ENCODE peak calls at places on chromosomes 3 and 15, in seven cellular contexts. One of them, this sample, is unnamed.

GRCh38 chr15:57205999-57206398 is 170.3 kb upstream of the CGNL1 start:
- DNase-seq in activated B cell treated with CpG ODN at 0.5 μM for 24 hours: no peak
- DNase-seq in astrocyte of the spinal cord: no peak
- DNase-seq in mucosa of descending colon: peak
- DNase-seq in tibial artery: no peak
- DNase-seq in AG04449: no peak
- DNase-seq in left ventricle myocardium inferior: no peak
- DNase-seq in this sample: no peak

GRCh38 chr15:89016549-89017041 is 71.7 kb upstream of the ABHD2 start:
- DNase-seq in activated B cell treated with CpG ODN at 0.5 μM for 24 hours: no peak
- DNase-seq in astrocyte of the spinal cord: peak
- DNase-seq in mucosa of descending colon: no peak
- DNase-seq in tibial artery: no peak
- DNase-seq in AG04449: no peak
- DNase-seq in left ventricle myocardium inferior: no peak
- DNase-seq in this sample: no peak

GRCh38 chr15:40420793-40421192 is 15.2 kb downstream of the IVD start:
- DNase-seq in activated B cell treated with CpG ODN at 0.5 μM for 24 hours: no peak
- DNase-seq in astrocyte of the spinal cord: no peak
- DNase-seq in mucosa of descending colon: peak
- DNase-seq in tibial artery: no peak
- DNase-seq in AG04449: no peak
- DNase-seq in left ventricle myocardium inferior: no peak
- DNase-seq in this sample: no peak

GRCh38 chr3:61444794-61445193 is 116.6 kb upstream of the PTPRG start:
- DNase-seq in activated B cell treated with CpG ODN at 0.5 μM for 24 hours: no peak
- DNase-seq in astrocyte of the spinal cord: no peak
- DNase-seq in mucosa of descending colon: no peak
- DNase-seq in tibial artery: no peak
- DNase-seq in AG04449: no peak
- DNase-seq in left ventricle myocardium inferior: no peak
- DNase-seq in this sample: no peak

GRCh38 chr3:134029256-134029733 is 430 bp downstream of the SLCO2A1 start:
- DNase-seq in activated B cell treated with CpG ODN at 0.5 μM for 24 hours: no peak
- DNase-seq in astrocyte of the spinal cord: peak
- DNase-seq in mucosa of descending colon: no peak
- DNase-seq in tibial artery: no peak
- DNase-seq in AG04449: no peak
- DNase-seq in left ventricle myocardium inferior: no peak
- DNase-seq in this sample: no peak

GRCh38 chr15:76433798-76434400 is 97.3 kb downstream of the ISL2 start:
- DNase-seq in activated B cell treated with CpG ODN at 0.5 μM for 24 hours: no peak
- DNase-seq in astrocyte of the spinal cord: peak
- DNase-seq in mucosa of descending colon: no peak
- DNase-seq in tibial artery: no peak
- DNase-seq in AG04449: peak
- DNase-seq in left ventricle myocardium inferior: no peak
- DNase-seq in this sample: no peak

GRCh38 chr15:38201714-38202113 is 50.9 kb upstream of the SPRED1 start:
- DNase-seq in activated B cell treated with CpG ODN at 0.5 μM for 24 hours: no peak
- DNase-seq in astrocyte of the spinal cord: no peak
- DNase-seq in mucosa of descending colon: no peak
- DNase-seq in tibial artery: no peak
- DNase-seq in AG04449: no peak
- DNase-seq in left ventricle myocardium inferior: no peak
- DNase-seq in this sample: no peak

GRCh38 chr3:15207836-15208504 is 1.9 kb downstream of the CAPN7 start:
- DNase-seq in activated B cell treated with CpG ODN at 0.5 μM for 24 hours: no peak
- DNase-seq in astrocyte of the spinal cord: no peak
- DNase-seq in mucosa of descending colon: no peak
- DNase-seq in tibial artery: no peak
- DNase-seq in AG04449: no peak
- DNase-seq in left ventricle myocardium inferior: no peak
- DNase-seq in this sample: no peak

GRCh38 chr3:124768812-124769211 is 38.6 kb downstream of the UMPS start:
- DNase-seq in activated B cell treated with CpG ODN at 0.5 μM for 24 hours: no peak
- DNase-seq in astrocyte of the spinal cord: no peak
- DNase-seq in mucosa of descending colon: no peak
- DNase-seq in tibial artery: peak
- DNase-seq in AG04449: no peak
- DNase-seq in left ventricle myocardium inferior: no peak
- DNase-seq in this sample: no peak

GRCh38 chr15:59249816-59250215 is 43.2 kb downstream of the LDHAL6B start:
- DNase-seq in activated B cell treated with CpG ODN at 0.5 μM for 24 hours: no peak
- DNase-seq in astrocyte of the spinal cord: no peak
- DNase-seq in mucosa of descending colon: no peak
- DNase-seq in tibial artery: no peak
- DNase-seq in AG04449: no peak
- DNase-seq in left ventricle myocardium inferior: no peak
- DNase-seq in this sample: no peak

GRCh38 chr3:126015075-126015474 is 46.1 kb downstream of the ROPN1B start:
- DNase-seq in activated B cell treated with CpG ODN at 0.5 μM for 24 hours: no peak
- DNase-seq in astrocyte of the spinal cord: no peak
- DNase-seq in mucosa of descending colon: no peak
- DNase-seq in tibial artery: no peak
- DNase-seq in AG04449: no peak
- DNase-seq in left ventricle myocardium inferior: no peak
- DNase-seq in this sample: no peak

GRCh38 chr3:6326760-6327159 is 534.2 kb upstream of the GRM7 start:
- DNase-seq in activated B cell treated with CpG ODN at 0.5 μM for 24 hours: no peak
- DNase-seq in astrocyte of the spinal cord: no peak
- DNase-seq in mucosa of descending colon: no peak
- DNase-seq in tibial artery: no peak
- DNase-seq in AG04449: no peak
- DNase-seq in left ventricle myocardium inferior: no peak
- DNase-seq in this sample: no peak

GRCh38 chr3:154904328-154904727 is 175.8 kb upstream of the MME start:
- DNase-seq in activated B cell treated with CpG ODN at 0.5 μM for 24 hours: no peak
- DNase-seq in astrocyte of the spinal cord: peak
- DNase-seq in mucosa of descending colon: no peak
- DNase-seq in tibial artery: no peak
- DNase-seq in AG04449: no peak
- DNase-seq in left ventricle myocardium inferior: no peak
- DNase-seq in this sample: no peak

GRCh38 chr3:126961191-126961790 is 21.6 kb upstream of the PLXNA1 start:
- DNase-seq in activated B cell treated with CpG ODN at 0.5 μM for 24 hours: no peak
- DNase-seq in astrocyte of the spinal cord: peak
- DNase-seq in mucosa of descending colon: peak
- DNase-seq in tibial artery: peak
- DNase-seq in AG04449: no peak
- DNase-seq in left ventricle myocardium inferior: peak
- DNase-seq in this sample: no peak

DNA sequence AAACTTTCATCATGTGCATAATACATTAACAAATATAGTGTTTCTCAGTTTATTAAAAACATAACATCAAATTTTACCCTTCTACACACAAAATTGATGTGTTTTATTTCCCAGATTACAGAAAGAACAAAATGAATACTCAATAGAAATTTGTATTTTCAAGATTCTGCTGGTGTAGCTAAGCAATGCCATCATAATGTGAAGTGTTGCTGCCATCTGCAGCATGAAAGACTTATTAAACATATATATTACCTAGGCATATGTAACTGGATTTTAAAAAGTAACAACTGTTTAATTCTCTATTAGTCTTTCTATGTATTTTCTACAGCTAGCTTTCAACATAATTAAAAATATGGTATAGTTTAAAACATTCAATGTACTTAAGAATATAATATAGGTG is 27.5 kb downstream of the PLSCR5 start:
- DNase-seq in activated B cell treated with CpG ODN at 0.5 μM for 24 hours: no peak
- DNase-seq in astrocyte of the spinal cord: peak
- DNase-seq in mucosa of descending colon: no peak
- DNase-seq in tibial artery: peak
- DNase-seq in AG04449: no peak
- DNase-seq in left ventricle myocardium inferior: no peak
- DNase-seq in this sample: no peak
- TF ChIP-seq CTCF in activated B cell treated with CpG ODN at 0.5 μM for 24 hours: peak
- TF ChIP-seq CTCF in astrocyte of the spinal cord: peak
- TF ChIP-seq CTCF in mucosa of descending colon: no peak
- TF ChIP-seq CTCF in tibial artery: peak
- TF ChIP-seq CTCF in AG04449: no peak
- TF ChIP-seq CTCF in left ventricle myocardium inferior: peak
- TF ChIP-seq CTCF in this sample: peak

GRCh38 chr3:94500146-94500545 is 437.3 kb downstream of the NSUN3 start:
- DNase-seq in activated B cell treated with CpG ODN at 0.5 μM for 24 hours: no peak
- DNase-seq in astrocyte of the spinal cord: no peak
- DNase-seq in mucosa of descending colon: no peak
- DNase-seq in tibial artery: no peak
- DNase-seq in AG04449: no peak
- DNase-seq in left ventricle myocardium inferior: no peak
- DNase-seq in this sample: no peak
- TF ChIP-seq CTCF in activated B cell treated with CpG ODN at 0.5 μM for 24 hours: no peak
- TF ChIP-seq CTCF in astrocyte of the spinal cord: no peak
- TF ChIP-seq CTCF in mucosa of descending colon: no peak
- TF ChIP-seq CTCF in tibial artery: no peak
- TF ChIP-seq CTCF in AG04449: no peak
- TF ChIP-seq CTCF in left ventricle myocardium inferior: no peak
- TF ChIP-seq CTCF in this sample: no peak

GRCh38 chr3:158717576-158717975 is 14.7 kb downstream of the RARRES1 start:
- DNase-seq in activated B cell treated with CpG ODN at 0.5 μM for 24 hours: no peak
- DNase-seq in astrocyte of the spinal cord: no peak
- DNase-seq in mucosa of descending colon: no peak
- DNase-seq in tibial artery: no peak
- DNase-seq in AG04449: no peak
- DNase-seq in left ventricle myocardium inferior: no peak
- DNase-seq in this sample: no peak

GRCh38 chr3:158723991-158724390 is 8.3 kb downstream of the RARRES1 start:
- DNase-seq in activated B cell treated with CpG ODN at 0.5 μM for 24 hours: no peak
- DNase-seq in astrocyte of the spinal cord: no peak
- DNase-seq in mucosa of descending colon: no peak
- DNase-seq in tibial artery: no peak
- DNase-seq in AG04449: no peak
- DNase-seq in left ventricle myocardium inferior: no peak
- DNase-seq in this sample: no peak

GRCh38 chr3:158718490-158719170 is 13.6 kb downstream of the RARRES1 start:
- DNase-seq in activated B cell treated with CpG ODN at 0.5 μM for 24 hours: no peak
- DNase-seq in astrocyte of the spinal cord: peak
- DNase-seq in mucosa of descending colon: no peak
- DNase-seq in tibial artery: no peak
- DNase-seq in AG04449: peak
- DNase-seq in left ventricle myocardium inferior: no peak
- DNase-seq in this sample: no peak

GRCh38 chr3:158725348-158725966 is 6.8 kb downstream of the RARRES1 start:
- DNase-seq in activated B cell treated with CpG ODN at 0.5 μM for 24 hours: no peak
- DNase-seq in astrocyte of the spinal cord: peak
- DNase-seq in mucosa of descending colon: no peak
- DNase-seq in tibial artery: peak
- DNase-seq in AG04449: peak
- DNase-seq in left ventricle myocardium inferior: no peak
- DNase-seq in this sample: no peak

DNA sequence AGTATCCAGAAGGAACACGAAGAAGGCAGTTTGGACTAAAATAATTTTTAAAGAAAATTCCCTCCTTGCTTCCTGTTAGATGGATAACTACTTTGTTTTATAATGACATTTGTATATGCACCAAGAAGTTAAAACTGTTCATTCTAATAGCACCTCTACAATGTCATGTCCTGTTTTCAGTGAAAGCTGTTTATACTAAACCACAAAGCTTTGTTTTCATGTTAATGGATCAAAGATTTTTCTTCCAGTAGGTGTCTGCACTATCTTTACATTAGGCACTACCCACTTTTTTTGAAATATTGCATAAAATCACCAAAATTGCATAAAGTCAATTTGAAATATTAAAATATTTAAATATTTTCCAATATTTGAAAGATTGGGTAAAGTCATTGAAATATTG is 10.1 kb downstream of the RARRES1 start:
- DNase-seq in activated B cell treated with CpG ODN at 0.5 μM for 24 hours: no peak
- DNase-seq in astrocyte of the spinal cord: no peak
- DNase-seq in mucosa of descending colon: no peak
- DNase-seq in tibial artery: no peak
- DNase-seq in AG04449: no peak
- DNase-seq in left ventricle myocardium inferior: no peak
- DNase-seq in this sample: no peak
- TF ChIP-seq CTCF in activated B cell treated with CpG ODN at 0.5 μM for 24 hours: no peak
- TF ChIP-seq CTCF in astrocyte of the spinal cord: no peak
- TF ChIP-seq CTCF in mucosa of descending colon: no peak
- TF ChIP-seq CTCF in tibial artery: no peak
- TF ChIP-seq CTCF in AG04449: no peak
- TF ChIP-seq CTCF in left ventricle myocardium inferior: no peak
- TF ChIP-seq CTCF in this sample: no peak

GRCh38 chr15:95458736-95459135 is 871.8 kb upstream of the NR2F2 start:
- DNase-seq in activated B cell treated with CpG ODN at 0.5 μM for 24 hours: no peak
- DNase-seq in astrocyte of the spinal cord: no peak
- DNase-seq in mucosa of descending colon: no peak
- DNase-seq in tibial artery: no peak
- DNase-seq in AG04449: no peak
- DNase-seq in left ventricle myocardium inferior: no peak
- DNase-seq in this sample: no peak
- TF ChIP-seq CTCF in activated B cell treated with CpG ODN at 0.5 μM for 24 hours: no peak
- TF ChIP-seq CTCF in astrocyte of the spinal cord: no peak
- TF ChIP-seq CTCF in mucosa of descending colon: no peak
- TF ChIP-seq CTCF in tibial artery: no peak
- TF ChIP-seq CTCF in AG04449: no peak
- TF ChIP-seq CTCF in left ventricle myocardium inferior: no peak
- TF ChIP-seq CTCF in this sample: no peak

DNA sequence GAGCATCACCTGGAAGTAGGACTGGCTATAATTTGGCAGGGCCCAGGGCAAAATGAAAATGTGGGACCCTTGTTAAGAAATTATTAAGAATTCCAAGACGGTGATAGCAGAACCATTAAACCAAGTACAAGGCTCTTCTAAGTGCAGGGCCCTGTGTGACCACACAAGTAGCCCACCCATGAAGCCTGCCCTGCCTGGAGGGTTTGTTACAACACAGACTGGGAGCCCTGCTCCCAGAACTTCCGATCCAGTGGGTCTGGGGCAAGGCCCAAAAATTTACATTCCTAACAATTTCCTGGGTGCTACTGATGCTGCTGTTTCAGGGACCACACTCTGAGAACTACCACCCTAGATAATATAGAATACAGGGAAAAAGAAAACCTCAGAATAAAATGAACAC is 314.6 kb upstream of the WNT5A start:
- DNase-seq in activated B cell treated with CpG ODN at 0.5 μM for 24 hours: no peak
- DNase-seq in astrocyte of the spinal cord: no peak
- DNase-seq in mucosa of descending colon: no peak
- DNase-seq in tibial artery: no peak
- DNase-seq in AG04449: no peak
- DNase-seq in left ventricle myocardium inferior: no peak
- DNase-seq in this sample: no peak
- TF ChIP-seq CTCF in activated B cell treated with CpG ODN at 0.5 μM for 24 hours: no peak
- TF ChIP-seq CTCF in astrocyte of the spinal cord: no peak
- TF ChIP-seq CTCF in mucosa of descending colon: no peak
- TF ChIP-seq CTCF in tibial artery: no peak
- TF ChIP-seq CTCF in AG04449: no peak
- TF ChIP-seq CTCF in left ventricle myocardium inferior: no peak
- TF ChIP-seq CTCF in this sample: no peak

This sample was measured in CD14-positive monocyte.